ENCODE peak calls at places on chromosomes 5 and 9, in six cellular contexts. One of them, this sample, is unnamed.

GRCh38 chr9:126519660-126520425 is 93.9 kb upstream of the LMX1B start:
- DNase-seq in NCI-H1092 treated with DMSO at 0.1 percent for 48 hours: no peak
- DNase-seq in LHCN-M2: peak
- DNase-seq in right atrium auricular region: no peak
- DNase-seq in activated CD4-positive, alpha-beta T cell treated with anti-CD3 and anti-CD28 coated beads for 4 hours: no peak
- DNase-seq in ELR: peak
- DNase-seq in this sample: no peak

GRCh38 chr9:69339620-69340019 is 14.6 kb downstream of the ENTREP1 start:
- DNase-seq in activated CD4-positive, alpha-beta T cell treated with anti-CD3 and anti-CD28 coated beads for 4 hours: no peak
- DNase-seq in LHCN-M2: no peak
- DNase-seq in NCI-H1092 treated with DMSO at 0.1 percent for 48 hours: no peak
- DNase-seq in ELR: no peak
- DNase-seq in right atrium auricular region: no peak
- DNase-seq in this sample: no peak

GRCh38 chr5:53059281-53059680 is 50.3 kb downstream of the MOCS2 start:
- DNase-seq in right atrium auricular region: no peak
- DNase-seq in activated CD4-positive, alpha-beta T cell treated with anti-CD3 and anti-CD28 coated beads for 4 hours: no peak
- DNase-seq in LHCN-M2: peak
- DNase-seq in ELR: peak
- DNase-seq in NCI-H1092 treated with DMSO at 0.1 percent for 48 hours: no peak
- DNase-seq in this sample: no peak

GRCh38 chr5:154783774-154784460 is 28.7 kb downstream of the LARP1 start:
- DNase-seq in activated CD4-positive, alpha-beta T cell treated with anti-CD3 and anti-CD28 coated beads for 4 hours: no peak
- DNase-seq in NCI-H1092 treated with DMSO at 0.1 percent for 48 hours: no peak
- DNase-seq in right atrium auricular region: peak
- DNase-seq in ELR: no peak
- DNase-seq in LHCN-M2: no peak
- DNase-seq in this sample: no peak

GRCh38 chr5:121366515-121366914 is 485.2 kb upstream of the FTMT start:
- DNase-seq in NCI-H1092 treated with DMSO at 0.1 percent for 48 hours: no peak
- DNase-seq in right atrium auricular region: no peak
- DNase-seq in ELR: peak
- DNase-seq in activated CD4-positive, alpha-beta T cell treated with anti-CD3 and anti-CD28 coated beads for 4 hours: no peak
- DNase-seq in LHCN-M2: peak
- DNase-seq in this sample: peak

GRCh38 chr5:125302577-125302976 is 556.1 kb upstream of the ZNF608 start:
- DNase-seq in activated CD4-positive, alpha-beta T cell treated with anti-CD3 and anti-CD28 coated beads for 4 hours: no peak
- DNase-seq in NCI-H1092 treated with DMSO at 0.1 percent for 48 hours: no peak
- DNase-seq in LHCN-M2: no peak
- DNase-seq in right atrium auricular region: no peak
- DNase-seq in ELR: no peak
- DNase-seq in this sample: no peak

GRCh38 chr9:6931913-6932312 is 174.1 kb downstream of the KDM4C start:
- DNase-seq in right atrium auricular region: peak
- DNase-seq in NCI-H1092 treated with DMSO at 0.1 percent for 48 hours: no peak
- DNase-seq in ELR: peak
- DNase-seq in activated CD4-positive, alpha-beta T cell treated with anti-CD3 and anti-CD28 coated beads for 4 hours: peak
- DNase-seq in LHCN-M2: peak
- DNase-seq in this sample: peak

GRCh38 chr9:113993838-113994540 is 84.1 kb downstream of the AMBP start:
- DNase-seq in right atrium auricular region: peak
- DNase-seq in ELR: no peak
- DNase-seq in activated CD4-positive, alpha-beta T cell treated with anti-CD3 and anti-CD28 coated beads for 4 hours: no peak
- DNase-seq in LHCN-M2: no peak
- DNase-seq in NCI-H1092 treated with DMSO at 0.1 percent for 48 hours: peak
- DNase-seq in this sample: peak

GRCh38 chr5:6419340-6419852 is 29.3 kb upstream of the UBE2QL1 start:
- DNase-seq in NCI-H1092 treated with DMSO at 0.1 percent for 48 hours: peak
- DNase-seq in right atrium auricular region: no peak
- DNase-seq in ELR: no peak
- DNase-seq in LHCN-M2: no peak
- DNase-seq in activated CD4-positive, alpha-beta T cell treated with anti-CD3 and anti-CD28 coated beads for 4 hours: no peak
- DNase-seq in this sample: no peak

GRCh38 chr9:129656795-129657390 is 8.6 kb upstream of the PRRX2 start:
- DNase-seq in activated CD4-positive, alpha-beta T cell treated with anti-CD3 and anti-CD28 coated beads for 4 hours: no peak
- DNase-seq in NCI-H1092 treated with DMSO at 0.1 percent for 48 hours: no peak
- DNase-seq in LHCN-M2: peak
- DNase-seq in ELR: peak
- DNase-seq in right atrium auricular region: no peak
- DNase-seq in this sample: peak

GRCh38 chr5:169803077-169803981 is 166.3 kb downstream of the DOCK2 start:
- DNase-seq in activated CD4-positive, alpha-beta T cell treated with anti-CD3 and anti-CD28 coated beads for 4 hours: no peak
- DNase-seq in NCI-H1092 treated with DMSO at 0.1 percent for 48 hours: no peak
- DNase-seq in ELR: peak
- DNase-seq in right atrium auricular region: peak
- DNase-seq in LHCN-M2: peak
- DNase-seq in this sample: peak

GRCh38 chr9:108973876-108974275 is 39.4 kb downstream of the CTNNAL1 start:
- DNase-seq in LHCN-M2: no peak
- DNase-seq in right atrium auricular region: no peak
- DNase-seq in ELR: no peak
- DNase-seq in activated CD4-positive, alpha-beta T cell treated with anti-CD3 and anti-CD28 coated beads for 4 hours: no peak
- DNase-seq in NCI-H1092 treated with DMSO at 0.1 percent for 48 hours: no peak
- DNase-seq in this sample: peak

GRCh38 chr5:122805481-122805880 is 30.6 kb downstream of the SNX2 start:
- DNase-seq in ELR: peak
- DNase-seq in activated CD4-positive, alpha-beta T cell treated with anti-CD3 and anti-CD28 coated beads for 4 hours: no peak
- DNase-seq in NCI-H1092 treated with DMSO at 0.1 percent for 48 hours: no peak
- DNase-seq in LHCN-M2: peak
- DNase-seq in right atrium auricular region: no peak
- DNase-seq in this sample: peak

GRCh38 chr9:96186601-96187011 is 115.4 kb downstream of the HSD17B3 start:
- DNase-seq in ELR: no peak
- DNase-seq in right atrium auricular region: no peak
- DNase-seq in LHCN-M2: no peak
- DNase-seq in activated CD4-positive, alpha-beta T cell treated with anti-CD3 and anti-CD28 coated beads for 4 hours: no peak
- DNase-seq in NCI-H1092 treated with DMSO at 0.1 percent for 48 hours: no peak
- DNase-seq in this sample: no peak

GRCh38 chr9:3359778-3360177 is 166.0 kb downstream of the RFX3 start:
- DNase-seq in right atrium auricular region: no peak
- DNase-seq in NCI-H1092 treated with DMSO at 0.1 percent for 48 hours: no peak
- DNase-seq in activated CD4-positive, alpha-beta T cell treated with anti-CD3 and anti-CD28 coated beads for 4 hours: no peak
- DNase-seq in LHCN-M2: no peak
- DNase-seq in ELR: no peak
- DNase-seq in this sample: no peak

GRCh38 chr9:79768199-79768598 is 196.4 kb downstream of the TLE4 start:
- DNase-seq in activated CD4-positive, alpha-beta T cell treated with anti-CD3 and anti-CD28 coated beads for 4 hours: no peak
- DNase-seq in right atrium auricular region: no peak
- DNase-seq in LHCN-M2: no peak
- DNase-seq in NCI-H1092 treated with DMSO at 0.1 percent for 48 hours: no peak
- DNase-seq in ELR: no peak
- DNase-seq in this sample: no peak

GRCh38 chr9:17477816-17478215 is 101.0 kb upstream of the SH3GL2 start:
- DNase-seq in ELR: no peak
- DNase-seq in NCI-H1092 treated with DMSO at 0.1 percent for 48 hours: no peak
- DNase-seq in LHCN-M2: peak
- DNase-seq in right atrium auricular region: no peak
- DNase-seq in activated CD4-positive, alpha-beta T cell treated with anti-CD3 and anti-CD28 coated beads for 4 hours: no peak
- DNase-seq in this sample: no peak

GRCh38 chr9:115548826-115549225 is 430.9 kb upstream of the TNC start:
- DNase-seq in LHCN-M2: peak
- DNase-seq in activated CD4-positive, alpha-beta T cell treated with anti-CD3 and anti-CD28 coated beads for 4 hours: no peak
- DNase-seq in right atrium auricular region: no peak
- DNase-seq in NCI-H1092 treated with DMSO at 0.1 percent for 48 hours: no peak
- DNase-seq in ELR: no peak
- DNase-seq in this sample: no peak

GRCh38 chr9:26462213-26462612 is 430.4 kb downstream of the CAAP1 start:
- DNase-seq in ELR: peak
- DNase-seq in NCI-H1092 treated with DMSO at 0.1 percent for 48 hours: no peak
- DNase-seq in LHCN-M2: no peak
- DNase-seq in activated CD4-positive, alpha-beta T cell treated with anti-CD3 and anti-CD28 coated beads for 4 hours: no peak
- DNase-seq in right atrium auricular region: no peak
- DNase-seq in this sample: no peak

GRCh38 chr5:127012933-127013332 is 17.4 kb downstream of the MARCHF3 start:
- DNase-seq in activated CD4-positive, alpha-beta T cell treated with anti-CD3 and anti-CD28 coated beads for 4 hours: no peak
- DNase-seq in right atrium auricular region: no peak
- DNase-seq in LHCN-M2: peak
- DNase-seq in ELR: peak
- DNase-seq in NCI-H1092 treated with DMSO at 0.1 percent for 48 hours: no peak
- DNase-seq in this sample: no peak

GRCh38 chr5:54243483-54244080 is 66.8 kb downstream of the ARL15 start:
- DNase-seq in activated CD4-positive, alpha-beta T cell treated with anti-CD3 and anti-CD28 coated beads for 4 hours: peak
- DNase-seq in right atrium auricular region: no peak
- DNase-seq in ELR: peak
- DNase-seq in NCI-H1092 treated with DMSO at 0.1 percent for 48 hours: peak
- DNase-seq in LHCN-M2: peak
- DNase-seq in this sample: no peak

GRCh38 chr5:135498662-135498995 is 37.1 kb downstream of the NEUROG1 start:
- DNase-seq in LHCN-M2: no peak
- DNase-seq in ELR: no peak
- DNase-seq in right atrium auricular region: no peak
- DNase-seq in NCI-H1092 treated with DMSO at 0.1 percent for 48 hours: no peak
- DNase-seq in activated CD4-positive, alpha-beta T cell treated with anti-CD3 and anti-CD28 coated beads for 4 hours: no peak
- DNase-seq in this sample: no peak

GRCh38 chr5:10607666-10608442 is 44.0 kb downstream of the ANKRD33B start:
- DNase-seq in ELR: no peak
- DNase-seq in NCI-H1092 treated with DMSO at 0.1 percent for 48 hours: no peak
- DNase-seq in LHCN-M2: peak
- DNase-seq in right atrium auricular region: peak
- DNase-seq in activated CD4-positive, alpha-beta T cell treated with anti-CD3 and anti-CD28 coated beads for 4 hours: no peak
- DNase-seq in this sample: peak

GRCh38 chr5:53480474-53481353 is at the start of gene FST:
- DNase-seq in activated CD4-positive, alpha-beta T cell treated with anti-CD3 and anti-CD28 coated beads for 4 hours: no peak
- DNase-seq in NCI-H1092 treated with DMSO at 0.1 percent for 48 hours: peak
- DNase-seq in ELR: peak
- DNase-seq in right atrium auricular region: no peak
- DNase-seq in LHCN-M2: no peak
- DNase-seq in this sample: no peak

GRCh38 chr5:11396867-11397266 is 507.4 kb downstream of the CTNND2 start:
- DNase-seq in right atrium auricular region: no peak
- DNase-seq in NCI-H1092 treated with DMSO at 0.1 percent for 48 hours: no peak
- DNase-seq in activated CD4-positive, alpha-beta T cell treated with anti-CD3 and anti-CD28 coated beads for 4 hours: no peak
- DNase-seq in LHCN-M2: no peak
- DNase-seq in ELR: no peak
- DNase-seq in this sample: no peak

GRCh38 chr5:65871182-65871581 is 55.2 kb upstream of the ERBIN start:
- DNase-seq in right atrium auricular region: no peak
- DNase-seq in LHCN-M2: peak
- DNase-seq in activated CD4-positive, alpha-beta T cell treated with anti-CD3 and anti-CD28 coated beads for 4 hours: no peak
- DNase-seq in NCI-H1092 treated with DMSO at 0.1 percent for 48 hours: no peak
- DNase-seq in ELR: peak
- DNase-seq in this sample: no peak

GRCh38 chr9:136688274-136689107 is 1.2 kb upstream of the AGPAT2 start:
- DNase-seq in activated CD4-positive, alpha-beta T cell treated with anti-CD3 and anti-CD28 coated beads for 4 hours: no peak
- DNase-seq in ELR: no peak
- DNase-seq in NCI-H1092 treated with DMSO at 0.1 percent for 48 hours: no peak
- DNase-seq in LHCN-M2: no peak
- DNase-seq in right atrium auricular region: no peak
- DNase-seq in this sample: no peak

GRCh38 chr9:134996591-134997530 is 79.1 kb upstream of the FCN1 start:
- DNase-seq in activated CD4-positive, alpha-beta T cell treated with anti-CD3 and anti-CD28 coated beads for 4 hours: no peak
- DNase-seq in ELR: no peak
- DNase-seq in right atrium auricular region: no peak
- DNase-seq in NCI-H1092 treated with DMSO at 0.1 percent for 48 hours: no peak
- DNase-seq in LHCN-M2: no peak
- DNase-seq in this sample: no peak

GRCh38 chr9:130462685-130463084 is 17.9 kb downstream of the ASS1 start:
- DNase-seq in NCI-H1092 treated with DMSO at 0.1 percent for 48 hours: no peak
- DNase-seq in activated CD4-positive, alpha-beta T cell treated with anti-CD3 and anti-CD28 coated beads for 4 hours: no peak
- DNase-seq in LHCN-M2: no peak
- DNase-seq in right atrium auricular region: no peak
- DNase-seq in ELR: no peak
- DNase-seq in this sample: no peak

GRCh38 chr9:28056006-28056405 is 482.7 kb upstream of the C9orf72 start:
- DNase-seq in NCI-H1092 treated with DMSO at 0.1 percent for 48 hours: no peak
- DNase-seq in LHCN-M2: no peak
- DNase-seq in right atrium auricular region: no peak
- DNase-seq in activated CD4-positive, alpha-beta T cell treated with anti-CD3 and anti-CD28 coated beads for 4 hours: no peak
- DNase-seq in ELR: no peak
- DNase-seq in this sample: no peak

GRCh38 chr5:83987513-83988292 is 267.0 kb upstream of the HAPLN1 start:
- DNase-seq in activated CD4-positive, alpha-beta T cell treated with anti-CD3 and anti-CD28 coated beads for 4 hours: no peak
- DNase-seq in right atrium auricular region: no peak
- DNase-seq in ELR: no peak
- DNase-seq in LHCN-M2: peak
- DNase-seq in NCI-H1092 treated with DMSO at 0.1 percent for 48 hours: no peak
- DNase-seq in this sample: no peak

GRCh38 chr9:124784503-124784902 is 7.6 kb downstream of the OLFML2A start:
- DNase-seq in ELR: peak
- DNase-seq in activated CD4-positive, alpha-beta T cell treated with anti-CD3 and anti-CD28 coated beads for 4 hours: no peak
- DNase-seq in right atrium auricular region: peak
- DNase-seq in NCI-H1092 treated with DMSO at 0.1 percent for 48 hours: no peak
- DNase-seq in LHCN-M2: peak
- DNase-seq in this sample: no peak

GRCh38 chr9:133280387-133280786 is 5.4 kb upstream of the ABO start:
- DNase-seq in ELR: no peak
- DNase-seq in activated CD4-positive, alpha-beta T cell treated with anti-CD3 and anti-CD28 coated beads for 4 hours: no peak
- DNase-seq in NCI-H1092 treated with DMSO at 0.1 percent for 48 hours: no peak
- DNase-seq in right atrium auricular region: no peak
- DNase-seq in LHCN-M2: no peak
- DNase-seq in this sample: no peak

GRCh38 chr5:395156-395920 is 47.6 kb upstream of the EXOC3 start:
- DNase-seq in LHCN-M2: peak
- DNase-seq in right atrium auricular region: peak
- DNase-seq in NCI-H1092 treated with DMSO at 0.1 percent for 48 hours: no peak
- DNase-seq in ELR: peak
- DNase-seq in activated CD4-positive, alpha-beta T cell treated with anti-CD3 and anti-CD28 coated beads for 4 hours: no peak
- DNase-seq in this sample: peak

GRCh38 chr9:78866228-78867132 is 569.6 kb downstream of the PSAT1 start:
- DNase-seq in NCI-H1092 treated with DMSO at 0.1 percent for 48 hours: no peak
- DNase-seq in LHCN-M2: peak
- DNase-seq in ELR: peak
- DNase-seq in activated CD4-positive, alpha-beta T cell treated with anti-CD3 and anti-CD28 coated beads for 4 hours: no peak
- DNase-seq in right atrium auricular region: no peak
- DNase-seq in this sample: peak

GRCh38 chr9:76868897-76869296 is 37.0 kb downstream of the PRUNE2 start:
- DNase-seq in ELR: no peak
- DNase-seq in right atrium auricular region: no peak
- DNase-seq in activated CD4-positive, alpha-beta T cell treated with anti-CD3 and anti-CD28 coated beads for 4 hours: no peak
- DNase-seq in LHCN-M2: no peak
- DNase-seq in NCI-H1092 treated with DMSO at 0.1 percent for 48 hours: no peak
- DNase-seq in this sample: no peak

GRCh38 chr9:33388110-33388994 is 14.0 kb downstream of the AQP7 start:
- DNase-seq in NCI-H1092 treated with DMSO at 0.1 percent for 48 hours: no peak
- DNase-seq in right atrium auricular region: no peak
- DNase-seq in ELR: no peak
- DNase-seq in activated CD4-positive, alpha-beta T cell treated with anti-CD3 and anti-CD28 coated beads for 4 hours: no peak
- DNase-seq in LHCN-M2: no peak
- DNase-seq in this sample: no peak

GRCh38 chr9:73714294-73714693 is 562.6 kb downstream of the ANXA1 start:
- DNase-seq in ELR: peak
- DNase-seq in LHCN-M2: peak
- DNase-seq in NCI-H1092 treated with DMSO at 0.1 percent for 48 hours: no peak
- DNase-seq in right atrium auricular region: no peak
- DNase-seq in activated CD4-positive, alpha-beta T cell treated with anti-CD3 and anti-CD28 coated beads for 4 hours: no peak
- DNase-seq in this sample: peak

GRCh38 chr9:124594673-124595072 is 87.5 kb upstream of the NR5A1 start:
- DNase-seq in LHCN-M2: no peak
- DNase-seq in activated CD4-positive, alpha-beta T cell treated with anti-CD3 and anti-CD28 coated beads for 4 hours: no peak
- DNase-seq in right atrium auricular region: no peak
- DNase-seq in ELR: no peak
- DNase-seq in NCI-H1092 treated with DMSO at 0.1 percent for 48 hours: no peak
- DNase-seq in this sample: no peak

This sample was measured in skeletal muscle cell.